ENCODE peak calls at places on chromosomes 1 and 21, in seven cellular contexts. R, N, G, Z, F, I and L are unnamed samples.

GRCh38 chr1:32716312-32717126 is 13.9 kb upstream of the SYNC start:
- DNase-seq in R (no peak), N (peak), G (peak), Z (peak), F (peak), I (peak), L (peak)

GRCh38 chr1:198671136-198671535 is 32.3 kb downstream of the PTPRC start:
- DNase-seq in R (no peak), N (no peak), G (no peak), Z (no peak), F (no peak), I (no peak), L (no peak)

GRCh38 chr1:96641292-96641691 is 80.3 kb upstream of the PTBP2 start:
- DNase-seq in R (peak), N (no peak), G (no peak), Z (no peak), F (no peak), I (no peak), L (no peak)

GRCh38 chr1:36829951-36830350 is 204.4 kb downstream of the GRIK3 start:
- DNase-seq in R (no peak), N (no peak), G (no peak), Z (no peak), F (no peak), I (no peak), L (no peak)

GRCh38 chr1:186374313-186375151 is 521 bp downstream of the TPR start:
- DNase-seq in R (peak), N (peak), G (no peak), Z (peak), F (peak), I (no peak), L (peak)

GRCh38 chr1:53642215-53642555 is 96.8 kb downstream of the GLIS1 start:
- DNase-seq in R (no peak), N (no peak), G (no peak), Z (no peak), F (no peak), I (peak), L (no peak)

GRCh38 chr1:147245586-147246021 is 3.1 kb downstream of the CHD1L start:
- DNase-seq in R (no peak), N (no peak), G (no peak), Z (no peak), F (no peak), I (no peak), L (peak)

GRCh38 chr1:160459056-160459455 is 58.7 kb downstream of the VANGL2 start:
- DNase-seq in R (no peak), N (no peak), G (no peak), Z (no peak), F (no peak), I (no peak), L (no peak)

GRCh38 chr1:158398818-158399502 is at the start of gene OR10T2:
- DNase-seq in R (no peak), N (no peak), G (no peak), Z (no peak), F (no peak), I (no peak), L (no peak)

GRCh38 chr1:28428990-28429520 is 59.5 kb downstream of the PHACTR4 start:
- DNase-seq in R (no peak), N (no peak), G (no peak), Z (no peak), F (no peak), I (no peak), L (no peak)

GRCh38 chr1:74010206-74010605 is 187.8 kb downstream of the LRRIQ3 start:
- DNase-seq in R (no peak), N (no peak), G (no peak), Z (no peak), F (no peak), I (no peak), L (no peak)

GRCh38 chr1:114485286-114485685 is 25.7 kb downstream of the TRIM33 start:
- DNase-seq in R (peak), N (no peak), G (no peak), Z (no peak), F (no peak), I (no peak), L (no peak)

GRCh38 chr1:238409191-238409846 is 518.6 kb upstream of the ZP4 start:
- DNase-seq in R (peak), N (no peak), G (no peak), Z (no peak), F (no peak), I (no peak), L (no peak)

GRCh38 chr1:86913399-86913895 is 479 bp downstream of the SELENOF start:
- DNase-seq in R (peak), N (peak), G (peak), Z (peak), F (peak), I (no peak), L (peak)

GRCh38 chr1:245377854-245378253 is 223.1 kb downstream of the KIF26B start:
- DNase-seq in R (no peak), N (no peak), G (no peak), Z (no peak), F (no peak), I (no peak), L (no peak)

GRCh38 chr1:1120096-1120495 is 4.2 kb upstream of the C1orf159 start:
- DNase-seq in R (no peak), N (no peak), G (peak), Z (no peak), F (peak), I (no peak), L (no peak)

GRCh38 chr1:100485855-100486258 is 52.1 kb upstream of the GPR88 start:
- DNase-seq in R (no peak), N (no peak), G (no peak), Z (no peak), F (no peak), I (no peak), L (no peak)

GRCh38 chr1:220776725-220777326 is 9.9 kb upstream of the MTARC1 start:
- DNase-seq in R (peak), N (peak), G (peak), Z (peak), F (peak), I (peak), L (peak)

GRCh38 chr1:154847891-154848290 is 22.2 kb downstream of the KCNN3 start:
- DNase-seq in R (no peak), N (no peak), G (peak), Z (no peak), F (no peak), I (peak), L (no peak)

GRCh38 chr21:43591468-43592050 is 67.7 kb downstream of the HSF2BP start:
- DNase-seq in R (no peak), N (peak), G (no peak), Z (no peak), F (no peak), I (no peak), L (no peak)

GRCh38 chr1:228020686-228021525 is 14.1 kb downstream of the WNT3A start:
- DNase-seq in R (no peak), N (no peak), G (no peak), Z (no peak), F (peak), I (no peak), L (no peak)

GRCh38 chr1:15543589-15544568 is 17.2 kb downstream of the DNAJC16 start:
- DNase-seq in R (peak), N (no peak), G (no peak), Z (no peak), F (no peak), I (no peak), L (peak)

GRCh38 chr1:54728027-54728426 is 12.4 kb downstream of the TTC4 start:
- DNase-seq in R (peak), N (no peak), G (no peak), Z (no peak), F (no peak), I (no peak), L (no peak)

GRCh38 chr1:143611159-143611558 is 360.6 kb downstream of the FAM72C start:
- DNase-seq in R (peak), N (peak), G (no peak), Z (no peak), F (no peak), I (no peak), L (no peak)

DNA sequence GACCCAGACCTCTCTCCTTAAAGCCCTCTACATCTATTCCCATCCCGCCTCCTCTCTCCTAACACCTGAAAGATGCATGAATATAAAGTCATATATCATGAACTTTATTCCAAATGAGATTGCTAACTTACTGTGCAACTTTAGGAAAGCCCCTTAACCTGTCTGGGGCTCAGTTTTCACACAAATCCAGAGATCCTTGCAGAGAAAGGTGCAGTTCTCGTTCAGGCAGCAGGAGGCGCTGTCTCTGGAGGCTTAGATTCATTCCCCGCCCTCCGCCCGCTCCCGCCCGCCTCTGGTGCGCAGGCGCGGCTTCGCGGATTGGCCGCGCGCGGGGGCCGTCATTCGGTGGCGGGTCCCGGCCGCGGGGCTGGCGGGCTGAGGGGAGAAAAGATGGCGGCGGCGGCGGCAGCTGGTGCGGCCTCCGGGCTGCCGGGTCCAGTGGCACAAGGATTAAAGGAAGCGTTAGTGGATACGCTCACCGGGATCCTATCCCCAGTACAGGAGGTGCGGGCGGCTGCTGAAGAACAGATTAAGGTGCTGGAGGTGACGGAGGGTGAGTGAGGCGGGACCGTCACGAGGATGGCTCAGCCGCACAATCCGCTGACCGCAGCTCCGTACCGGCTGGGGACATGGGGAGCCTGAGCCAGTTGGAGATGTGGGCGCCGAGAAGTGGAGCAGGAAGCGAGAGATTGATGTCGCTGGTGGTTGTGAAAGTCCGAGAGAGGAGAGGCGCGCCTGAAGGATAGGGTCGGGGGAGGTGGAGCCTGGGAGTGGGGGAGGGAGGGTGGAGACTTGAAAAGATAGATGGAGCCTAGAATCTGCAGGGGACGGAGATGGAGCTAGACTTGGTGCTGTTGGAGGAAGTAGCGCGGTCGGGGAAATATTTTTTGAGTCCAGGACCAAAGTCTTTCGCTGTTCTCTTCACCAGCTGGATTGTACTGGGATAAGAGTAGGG is at the start of gene IPO9:
- DNase-seq in R (peak), N (peak), G (peak), Z (peak), F (peak), I (peak), L (peak)
- TF ChIP-seq POLR2A in R (peak), N (peak), G (peak), Z (no peak), F (peak), I (peak), L (peak)

GRCh38 chr1:211613108-211613947 is 34.4 kb upstream of the SLC30A1 start:
- DNase-seq in R (peak), N (peak), G (peak), Z (peak), F (peak), I (peak), L (peak)
- TF ChIP-seq POLR2A in R (no peak), N (no peak), G (no peak), Z (no peak), F (no peak), I (no peak), L (peak)

GRCh38 chr1:93585059-93585966 is 96.3 kb downstream of the BCAR3 start:
- DNase-seq in R (no peak), N (peak), G (peak), Z (peak), F (peak), I (no peak), L (no peak)
- TF ChIP-seq POLR2A in R (no peak), N (no peak), G (no peak), Z (no peak), F (peak), I (no peak), L (no peak)

DNA sequence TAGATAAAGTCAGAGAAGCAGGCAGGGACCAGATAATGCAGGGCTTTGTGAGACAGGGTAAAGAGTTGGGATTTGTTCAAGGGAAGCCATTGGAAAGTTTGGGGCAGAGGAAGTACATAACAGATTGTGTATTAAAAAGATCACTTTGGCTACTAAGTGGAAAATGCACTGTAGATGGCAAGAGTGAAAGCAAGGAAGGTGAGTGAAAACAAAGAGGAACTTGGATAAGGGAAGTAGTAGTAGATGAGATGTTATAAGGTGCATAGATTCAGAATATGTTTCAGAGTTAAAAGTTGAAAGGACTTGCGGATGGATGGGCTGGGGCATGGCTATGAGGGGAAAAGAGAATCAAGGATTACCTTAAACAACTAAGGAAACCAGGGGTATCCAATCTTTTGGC is 17.4 kb downstream of the MRPL39 start:
- DNase-seq in R (no peak), N (no peak), G (no peak), Z (no peak), F (no peak), I (no peak), L (no peak)
- TF ChIP-seq POLR2A in R (no peak), N (no peak), G (no peak), Z (no peak), F (no peak), I (no peak), L (no peak)

GRCh38 chr21:31902438-31902837 is 29.6 kb downstream of the HUNK start:
- DNase-seq in R (no peak), N (no peak), G (no peak), Z (no peak), F (no peak), I (no peak), L (no peak)

GRCh38 chr21:31901342-31901741 is 28.5 kb downstream of the HUNK start:
- DNase-seq in R (no peak), N (no peak), G (no peak), Z (no peak), F (no peak), I (no peak), L (no peak)

GRCh38 chr21:31897311-31897710 is 24.5 kb downstream of the HUNK start:
- DNase-seq in R (peak), N (no peak), G (no peak), Z (no peak), F (no peak), I (no peak), L (no peak)

GRCh38 chr21:31898898-31899630 is 26.2 kb downstream of the HUNK start:
- DNase-seq in R (no peak), N (no peak), G (no peak), Z (no peak), F (no peak), I (no peak), L (no peak)

GRCh38 chr21:31900121-31900895 is 27.5 kb downstream of the HUNK start:
- DNase-seq in R (no peak), N (peak), G (no peak), Z (no peak), F (peak), I (no peak), L (no peak)
- TF ChIP-seq POLR2A in R (no peak), N (no peak), G (no peak), Z (no peak), F (peak), I (no peak), L (no peak)

DNA sequence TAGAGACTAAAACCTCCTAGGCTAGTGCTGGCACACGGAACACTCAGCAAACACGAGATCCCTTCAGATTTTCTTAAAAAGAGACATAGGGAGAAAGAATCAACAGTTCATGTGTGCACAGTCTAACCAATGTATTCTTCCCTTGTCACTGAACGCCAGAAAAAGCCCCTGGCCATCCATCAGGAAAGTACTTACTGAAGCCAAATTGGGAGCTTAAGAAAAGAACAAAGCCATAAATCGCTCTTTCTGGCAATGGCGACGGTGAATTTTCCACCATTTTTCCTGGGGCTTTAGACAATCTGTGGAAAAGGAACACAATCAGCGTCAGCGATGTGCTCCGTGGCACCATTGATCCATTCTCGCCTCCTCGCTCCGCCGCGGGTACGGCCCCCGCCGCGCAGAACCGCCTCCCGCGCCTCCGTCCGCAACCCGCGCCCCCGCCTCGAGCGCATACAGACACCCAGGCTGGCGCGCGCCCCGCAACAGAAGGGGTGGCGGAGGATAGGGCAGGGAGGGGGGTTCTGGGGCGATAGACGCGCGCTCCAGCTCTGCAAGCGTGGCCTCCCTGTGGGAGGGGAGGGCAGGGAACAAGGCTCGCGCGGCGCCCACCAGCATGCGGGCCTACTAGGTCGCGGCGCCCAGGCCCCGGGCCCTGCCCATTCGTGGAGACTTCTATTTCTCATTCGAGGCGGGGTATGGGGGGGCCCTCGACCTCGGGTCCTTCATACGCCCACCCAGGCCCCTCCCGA is 458 bp downstream of the PIGP start:
- DNase-seq in R (peak), N (no peak), G (no peak), Z (peak), F (peak), I (peak), L (peak)
- TF ChIP-seq POLR2A in R (peak), N (peak), G (no peak), Z (no peak), F (peak), I (no peak), L (no peak)

DNA sequence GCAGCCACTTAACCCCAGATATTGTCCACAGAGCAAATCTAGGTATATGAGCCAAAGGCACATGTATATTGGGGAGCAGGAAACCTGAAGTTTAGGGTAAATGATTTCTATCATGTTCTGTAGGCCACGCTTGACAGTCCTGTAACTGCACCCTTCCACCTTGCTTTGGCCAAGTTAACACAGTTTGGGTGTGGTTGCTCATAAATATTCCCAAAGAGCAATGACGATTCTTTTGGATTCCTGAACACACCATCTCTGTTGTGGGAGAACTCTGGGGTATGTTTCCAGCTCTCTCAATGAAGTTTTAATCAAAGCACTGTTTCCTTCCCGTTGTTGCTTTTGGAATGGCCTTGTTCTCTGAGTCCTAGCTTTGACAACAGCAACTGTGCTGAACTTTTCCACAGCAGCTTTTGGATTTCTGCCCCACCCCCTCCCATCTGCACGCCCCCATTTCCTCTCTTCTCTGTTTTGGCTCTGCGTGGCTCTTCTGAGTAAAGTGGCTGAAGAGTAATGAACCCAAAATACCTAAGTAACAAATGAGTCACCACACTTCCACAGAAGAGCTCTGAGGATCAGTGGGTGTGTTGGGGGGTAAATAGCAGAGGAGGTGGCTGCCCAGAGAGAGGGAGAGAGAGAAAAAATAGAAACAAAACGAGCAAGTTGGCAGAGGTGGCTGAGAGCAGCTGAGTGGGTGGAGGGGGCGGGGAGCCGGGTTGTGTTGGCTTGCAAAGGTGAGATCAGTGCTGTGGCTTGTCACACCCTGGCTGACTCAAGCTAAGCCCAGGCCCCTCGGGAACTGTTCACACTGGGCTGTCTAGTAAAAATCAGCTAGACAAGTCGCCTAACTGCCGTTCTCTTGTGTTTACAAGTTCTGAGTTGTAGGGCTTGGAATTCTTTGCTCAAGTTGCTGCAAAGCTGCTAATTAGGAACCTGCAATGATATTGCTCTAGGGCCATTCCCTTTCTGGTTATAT is 26.9 kb upstream of the RAP1A start:
- DNase-seq in R (peak), N (peak), G (peak), Z (peak), F (peak), I (peak), L (peak)
- TF ChIP-seq POLR2A in R (no peak), N (no peak), G (no peak), Z (no peak), F (no peak), I (no peak), L (no peak)

DNA sequence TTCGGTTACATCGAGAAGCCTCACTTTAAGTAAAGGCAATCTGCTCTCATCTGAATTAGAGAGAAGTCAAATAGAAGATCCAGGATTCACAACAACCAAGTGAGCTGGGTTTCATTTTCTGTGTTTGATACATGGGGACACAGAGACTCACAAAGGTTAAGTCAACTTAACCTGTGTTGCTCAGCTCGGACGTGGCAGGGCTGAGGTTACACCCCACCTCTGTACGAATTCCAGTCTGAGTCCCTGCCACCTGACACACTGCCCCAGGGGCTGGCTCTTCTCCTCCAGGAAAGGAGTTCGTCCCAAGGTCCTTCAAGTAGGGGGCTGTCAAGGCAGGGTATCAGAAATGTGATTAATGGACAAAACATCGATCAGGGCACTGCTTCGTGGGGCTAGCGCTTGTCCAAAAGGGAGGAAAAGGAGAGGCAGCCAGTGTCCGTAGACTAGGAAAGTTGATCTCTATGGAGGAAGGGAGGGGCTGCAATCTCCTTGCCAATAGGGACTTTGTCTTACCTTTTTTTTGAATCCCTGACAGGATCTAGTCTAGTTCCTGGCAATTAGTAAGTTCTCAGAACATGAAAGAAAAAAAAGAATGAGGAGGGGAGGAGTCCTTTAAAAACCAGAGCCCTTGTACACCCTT is 116.4 kb downstream of the CNIH3 start:
- DNase-seq in R (no peak), N (no peak), G (no peak), Z (no peak), F (no peak), I (no peak), L (no peak)
- TF ChIP-seq POLR2A in R (no peak), N (no peak), G (no peak), Z (no peak), F (no peak), I (no peak), L (no peak)

GRCh38 chr1:30757196-30757949 is at the start of gene LAPTM5:
- DNase-seq in R (no peak), N (no peak), G (peak), Z (peak), F (peak), I (peak), L (peak)
- TF ChIP-seq POLR2A in R (no peak), N (no peak), G (peak), Z (peak), F (peak), I (no peak), L (peak)